ENCODE peak calls at places on chromosomes 3 and 15, in six cellular contexts. One of them, this sample, is unnamed.

GRCh38 chr15:55574096-55574495 is 14.0 kb downstream of the PYGO1 start:
- DNase-seq in substantia nigra: no peak
- DNase-seq in Karpas-422: no peak
- DNase-seq in heart left ventricle: no peak
- DNase-seq in uterus: no peak
- DNase-seq in upper lobe of right lung: no peak
- DNase-seq in this sample: no peak

GRCh38 chr15:56088389-56088788 is 95.0 kb upstream of the NEDD4 start:
- DNase-seq in heart left ventricle: no peak
- DNase-seq in upper lobe of right lung: no peak
- DNase-seq in Karpas-422: no peak
- DNase-seq in uterus: no peak
- DNase-seq in substantia nigra: no peak
- DNase-seq in this sample: no peak

GRCh38 chr3:15207836-15208504 is 1.9 kb downstream of the CAPN7 start:
- DNase-seq in substantia nigra: no peak
- DNase-seq in upper lobe of right lung: no peak
- DNase-seq in heart left ventricle: no peak
- DNase-seq in uterus: no peak
- DNase-seq in Karpas-422: no peak
- DNase-seq in this sample: no peak

GRCh38 chr3:18898911-18899310 is 249.4 kb upstream of the KCNH8 start:
- DNase-seq in Karpas-422: no peak
- DNase-seq in uterus: no peak
- DNase-seq in heart left ventricle: no peak
- DNase-seq in substantia nigra: no peak
- DNase-seq in upper lobe of right lung: no peak
- DNase-seq in this sample: no peak

GRCh38 chr3:183188895-183189462 is 26.4 kb upstream of the LAMP3 start:
- DNase-seq in Karpas-422: peak
- DNase-seq in heart left ventricle: peak
- DNase-seq in upper lobe of right lung: no peak
- DNase-seq in substantia nigra: no peak
- DNase-seq in uterus: no peak
- DNase-seq in this sample: no peak

GRCh38 chr3:60609446-60609845 is 641.8 kb downstream of the FHIT start:
- DNase-seq in substantia nigra: no peak
- DNase-seq in upper lobe of right lung: no peak
- DNase-seq in heart left ventricle: no peak
- DNase-seq in Karpas-422: no peak
- DNase-seq in uterus: no peak
- DNase-seq in this sample: no peak

GRCh38 chr3:141071681-141072260 is 20.6 kb downstream of the SPSB4 start:
- DNase-seq in uterus: no peak
- DNase-seq in upper lobe of right lung: no peak
- DNase-seq in Karpas-422: no peak
- DNase-seq in substantia nigra: no peak
- DNase-seq in heart left ventricle: no peak
- DNase-seq in this sample: no peak

GRCh38 chr3:150314248-150315027 is 93.7 kb upstream of the TSC22D2 start:
- DNase-seq in heart left ventricle: no peak
- DNase-seq in uterus: no peak
- DNase-seq in substantia nigra: no peak
- DNase-seq in Karpas-422: no peak
- DNase-seq in upper lobe of right lung: peak
- DNase-seq in this sample: no peak

GRCh38 chr3:111315911-111316310 is 226.1 kb upstream of the CD96 start:
- DNase-seq in heart left ventricle: no peak
- DNase-seq in substantia nigra: no peak
- DNase-seq in Karpas-422: no peak
- DNase-seq in uterus: no peak
- DNase-seq in upper lobe of right lung: no peak
- DNase-seq in this sample: no peak

GRCh38 chr3:66856555-66856954 is 141.6 kb upstream of the KBTBD8 start:
- DNase-seq in Karpas-422: peak
- DNase-seq in upper lobe of right lung: no peak
- DNase-seq in uterus: no peak
- DNase-seq in substantia nigra: no peak
- DNase-seq in heart left ventricle: no peak
- DNase-seq in this sample: no peak

GRCh38 chr3:99686955-99687612 is 48.7 kb downstream of the COL8A1 start:
- DNase-seq in upper lobe of right lung: peak
- DNase-seq in uterus: peak
- DNase-seq in Karpas-422: peak
- DNase-seq in heart left ventricle: peak
- DNase-seq in substantia nigra: no peak
- DNase-seq in this sample: no peak

GRCh38 chr3:8903191-8903590 is 60.1 kb downstream of the RAD18 start:
- DNase-seq in substantia nigra: no peak
- DNase-seq in uterus: no peak
- DNase-seq in Karpas-422: no peak
- DNase-seq in heart left ventricle: no peak
- DNase-seq in upper lobe of right lung: no peak
- DNase-seq in this sample: no peak

GRCh38 chr15:101488300-101489164 is 975 bp downstream of the PCSK6 start:
- DNase-seq in substantia nigra: no peak
- DNase-seq in heart left ventricle: no peak
- DNase-seq in Karpas-422: no peak
- DNase-seq in uterus: no peak
- DNase-seq in upper lobe of right lung: no peak
- DNase-seq in this sample: no peak

GRCh38 chr3:16258177-16258576 is 6.6 kb downstream of the DPH3 start:
- DNase-seq in Karpas-422: no peak
- DNase-seq in substantia nigra: no peak
- DNase-seq in heart left ventricle: no peak
- DNase-seq in upper lobe of right lung: no peak
- DNase-seq in uterus: no peak
- DNase-seq in this sample: no peak

GRCh38 chr15:63369296-63369695 is 12.3 kb downstream of the CA12 start:
- DNase-seq in uterus: no peak
- DNase-seq in heart left ventricle: no peak
- DNase-seq in substantia nigra: no peak
- DNase-seq in upper lobe of right lung: no peak
- DNase-seq in Karpas-422: no peak
- DNase-seq in this sample: no peak

GRCh38 chr3:23221136-23221535 is 18.0 kb downstream of the UBE2E2 start:
- DNase-seq in Karpas-422: no peak
- DNase-seq in uterus: no peak
- DNase-seq in substantia nigra: no peak
- DNase-seq in upper lobe of right lung: no peak
- DNase-seq in heart left ventricle: no peak
- DNase-seq in this sample: no peak

GRCh38 chr15:85443046-85443445 is 62.6 kb downstream of the AKAP13 start:
- DNase-seq in heart left ventricle: no peak
- DNase-seq in upper lobe of right lung: no peak
- DNase-seq in Karpas-422: peak
- DNase-seq in substantia nigra: no peak
- DNase-seq in uterus: no peak
- DNase-seq in this sample: no peak

GRCh38 chr3:125585595-125586223 is 9.6 kb downstream of the OSBPL11 start:
- DNase-seq in upper lobe of right lung: no peak
- DNase-seq in uterus: peak
- DNase-seq in substantia nigra: no peak
- DNase-seq in Karpas-422: peak
- DNase-seq in heart left ventricle: peak
- DNase-seq in this sample: peak

GRCh38 chr15:31556494-31557150 is 230.0 kb downstream of the KLF13 start:
- DNase-seq in Karpas-422: no peak
- DNase-seq in heart left ventricle: no peak
- DNase-seq in upper lobe of right lung: no peak
- DNase-seq in uterus: no peak
- DNase-seq in substantia nigra: no peak
- DNase-seq in this sample: no peak

GRCh38 chr15:31555022-31555421 is 228.4 kb downstream of the KLF13 start:
- DNase-seq in uterus: no peak
- DNase-seq in heart left ventricle: no peak
- DNase-seq in Karpas-422: no peak
- DNase-seq in substantia nigra: no peak
- DNase-seq in upper lobe of right lung: no peak
- DNase-seq in this sample: no peak

GRCh38 chr15:31558840-31559239 is 232.2 kb downstream of the KLF13 start:
- DNase-seq in upper lobe of right lung: no peak
- DNase-seq in heart left ventricle: no peak
- DNase-seq in Karpas-422: no peak
- DNase-seq in substantia nigra: no peak
- DNase-seq in uterus: no peak
- DNase-seq in this sample: no peak

GRCh38 chr15:31560643-31561042 is 234.0 kb downstream of the KLF13 start:
- DNase-seq in Karpas-422: no peak
- DNase-seq in uterus: no peak
- DNase-seq in substantia nigra: no peak
- DNase-seq in upper lobe of right lung: no peak
- DNase-seq in heart left ventricle: no peak
- DNase-seq in this sample: no peak

DNA sequence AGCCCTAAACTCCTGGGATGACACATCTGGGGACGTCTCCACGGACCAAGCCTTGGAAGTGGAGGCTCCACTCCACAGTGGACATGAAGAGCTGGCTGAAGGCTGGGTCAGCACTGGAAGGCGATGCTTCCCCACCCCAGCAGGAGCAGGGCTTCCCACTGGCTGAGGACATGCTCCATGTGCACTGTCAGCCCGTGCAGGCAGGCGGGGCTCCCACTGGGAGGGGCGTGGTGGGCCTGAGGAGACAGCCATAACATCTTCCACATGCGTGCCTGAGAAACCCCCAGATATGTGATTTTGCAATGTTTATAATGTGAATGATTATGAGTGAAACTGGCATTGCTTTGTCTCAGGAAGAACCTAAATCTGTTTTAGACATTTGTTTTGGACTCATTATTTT is 231.3 kb downstream of the KLF13 start:
- DNase-seq in uterus: no peak
- DNase-seq in Karpas-422: no peak
- DNase-seq in heart left ventricle: no peak
- DNase-seq in upper lobe of right lung: no peak
- DNase-seq in substantia nigra: no peak
- DNase-seq in this sample: no peak
- H3K27ac ChIP-seq in uterus: no peak
- H3K27ac ChIP-seq in Karpas-422: no peak
- H3K27ac ChIP-seq in heart left ventricle: no peak
- H3K27ac ChIP-seq in upper lobe of right lung: no peak
- H3K27ac ChIP-seq in substantia nigra: no peak
- H3K27ac ChIP-seq in this sample: no peak

GRCh38 chr15:74857671-74858365 is 14.9 kb upstream of the ULK3 start:
- DNase-seq in Karpas-422: no peak
- DNase-seq in heart left ventricle: no peak
- DNase-seq in upper lobe of right lung: no peak
- DNase-seq in substantia nigra: no peak
- DNase-seq in uterus: no peak
- DNase-seq in this sample: no peak

GRCh38 chr15:74855857-74856256 is 12.9 kb upstream of the ULK3 start:
- DNase-seq in heart left ventricle: no peak
- DNase-seq in substantia nigra: no peak
- DNase-seq in Karpas-422: no peak
- DNase-seq in uterus: no peak
- DNase-seq in upper lobe of right lung: no peak
- DNase-seq in this sample: no peak

GRCh38 chr15:74858366-74858735 is 14.8 kb downstream of the SCAMP2 start:
- DNase-seq in uterus: no peak
- DNase-seq in upper lobe of right lung: no peak
- DNase-seq in heart left ventricle: no peak
- DNase-seq in substantia nigra: no peak
- DNase-seq in Karpas-422: no peak
- DNase-seq in this sample: no peak

GRCh38 chr15:74856537-74856936 is 13.6 kb upstream of the ULK3 start:
- DNase-seq in substantia nigra: no peak
- DNase-seq in upper lobe of right lung: no peak
- DNase-seq in heart left ventricle: no peak
- DNase-seq in uterus: no peak
- DNase-seq in Karpas-422: no peak
- DNase-seq in this sample: no peak

DNA sequence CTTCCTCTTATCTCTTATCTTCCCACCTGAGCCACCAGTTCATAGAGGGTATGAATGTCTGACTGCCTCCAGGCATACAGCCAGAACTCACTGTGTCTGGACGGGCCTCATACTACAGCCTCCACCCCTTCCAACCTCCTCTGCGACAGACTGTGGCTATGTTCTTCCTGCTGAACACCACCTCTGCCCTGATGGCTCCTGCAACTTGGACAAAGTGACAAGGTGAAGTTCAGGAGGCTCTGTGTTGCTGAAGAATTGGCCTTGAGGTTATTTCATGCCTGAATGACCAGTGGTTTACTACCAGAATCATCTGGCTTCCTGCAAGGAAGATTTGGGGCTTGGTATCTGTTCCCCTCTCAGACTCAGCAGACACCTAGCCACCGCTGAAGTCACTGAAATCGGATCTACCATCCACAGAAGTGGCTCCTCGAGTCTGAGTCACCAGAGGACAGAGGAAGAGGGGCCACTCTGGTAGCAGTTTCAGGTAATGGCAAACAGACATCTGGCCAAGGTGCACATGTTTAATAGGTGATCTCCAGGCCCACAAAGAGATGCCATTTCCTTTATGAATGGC is 14.2 kb upstream of the ULK3 start:
- DNase-seq in uterus: no peak
- DNase-seq in upper lobe of right lung: no peak
- DNase-seq in substantia nigra: no peak
- DNase-seq in Karpas-422: peak
- DNase-seq in heart left ventricle: no peak
- DNase-seq in this sample: no peak
- H3K27ac ChIP-seq in uterus: no peak
- H3K27ac ChIP-seq in upper lobe of right lung: no peak
- H3K27ac ChIP-seq in substantia nigra: no peak
- H3K27ac ChIP-seq in Karpas-422: peak
- H3K27ac ChIP-seq in heart left ventricle: no peak
- H3K27ac ChIP-seq in this sample: no peak

DNA sequence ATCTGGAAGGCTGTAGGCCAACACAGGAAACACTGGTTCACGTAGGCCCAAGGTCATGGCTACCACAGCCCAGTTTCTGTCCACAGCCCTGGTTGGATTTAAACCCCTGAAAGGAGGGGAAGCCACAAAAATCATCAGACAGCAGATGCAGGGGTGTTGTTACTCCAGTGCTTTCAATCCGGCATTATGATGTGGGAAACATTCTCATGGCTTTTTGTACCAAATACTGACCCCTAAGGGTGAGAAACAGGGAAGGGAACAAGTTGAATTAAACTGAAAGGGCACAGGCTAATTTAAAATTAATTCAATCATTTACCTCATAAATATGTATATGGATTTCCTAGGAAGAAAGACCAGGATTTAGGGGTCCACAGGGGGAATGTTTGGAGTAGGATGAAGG is 375.6 kb downstream of the CTNNB1 start:
- DNase-seq in heart left ventricle: no peak
- DNase-seq in substantia nigra: no peak
- DNase-seq in uterus: no peak
- DNase-seq in Karpas-422: no peak
- DNase-seq in upper lobe of right lung: no peak
- DNase-seq in this sample: no peak
- H3K27ac ChIP-seq in heart left ventricle: no peak
- H3K27ac ChIP-seq in substantia nigra: no peak
- H3K27ac ChIP-seq in uterus: no peak
- H3K27ac ChIP-seq in Karpas-422: no peak
- H3K27ac ChIP-seq in upper lobe of right lung: no peak
- H3K27ac ChIP-seq in this sample: no peak

DNA sequence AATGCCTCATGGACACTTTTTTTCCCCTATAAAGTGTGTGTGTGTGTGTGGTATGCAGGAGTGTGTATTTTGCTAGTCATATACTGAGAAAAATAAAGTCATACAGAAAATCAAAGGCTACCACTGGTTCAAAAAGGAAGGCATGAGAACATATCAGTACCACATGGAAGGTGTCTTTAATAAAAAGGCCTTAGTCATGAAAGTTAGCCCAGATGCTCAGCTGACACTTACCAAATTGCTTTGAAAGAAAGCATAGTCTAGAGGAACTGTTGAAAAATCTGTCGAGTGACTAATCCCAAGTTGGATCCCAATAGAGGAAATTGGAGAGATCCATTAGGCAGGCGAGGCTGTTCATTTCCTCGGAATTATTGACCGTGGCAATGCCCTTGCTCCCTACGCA is 432.9 kb upstream of the CFAP20DC start:
- DNase-seq in uterus: no peak
- DNase-seq in upper lobe of right lung: no peak
- DNase-seq in substantia nigra: no peak
- DNase-seq in Karpas-422: no peak
- DNase-seq in heart left ventricle: no peak
- DNase-seq in this sample: no peak
- H3K27ac ChIP-seq in uterus: no peak
- H3K27ac ChIP-seq in upper lobe of right lung: no peak
- H3K27ac ChIP-seq in substantia nigra: no peak
- H3K27ac ChIP-seq in Karpas-422: no peak
- H3K27ac ChIP-seq in heart left ventricle: no peak
- H3K27ac ChIP-seq in this sample: no peak

This sample was measured in caudate nucleus.